ENCODE peak calls at places on chromosomes 13 and 19, in six cellular contexts. O, M, Z, S, P and X are unnamed samples. For H3K79me1, the result is how much of the 10 kb centered on the place peaks cover.

GRCh38 chr13:72782717-72783116 is 784 bp downstream of the PIBF1 start:
- DNase-seq in O (peak), M (no peak), Z (peak), S (no peak), P (no peak), X (peak)

GRCh38 chr19:6613711-6614110 is 22.8 kb upstream of the CD70 start:
- DNase-seq in O (no peak), M (no peak), Z (no peak), S (no peak), P (no peak), X (no peak)

GRCh38 chr19:43984687-43985000 is 656 bp downstream of the ZNF155 start:
- DNase-seq in O (no peak), M (no peak), Z (no peak), S (no peak), P (no peak), X (no peak)

GRCh38 chr13:91167706-91168459 is 179.6 kb upstream of the MIR17HG start:
- DNase-seq in O (no peak), M (no peak), Z (no peak), S (no peak), P (no peak), X (no peak)

GRCh38 chr19:3609779-3610719 is 3.4 kb upstream of the TBXA2R start:
- DNase-seq in O (no peak), M (no peak), Z (no peak), S (no peak), P (no peak), X (no peak)

GRCh38 chr13:40777166-40777956 is 6.4 kb upstream of the MRPS31 start:
- DNase-seq in O (peak), M (peak), Z (peak), S (no peak), P (peak), X (peak)

GRCh38 chr19:19487077-19488040 is 28.0 kb downstream of the TSSK6 start:
- DNase-seq in O (no peak), M (no peak), Z (no peak), S (no peak), P (no peak), X (no peak)

GRCh38 chr13:99303863-99304521 is 3.2 kb downstream of the GPR183 start:
- DNase-seq in O (no peak), M (no peak), Z (no peak), S (no peak), P (no peak), X (no peak)

GRCh38 chr13:45417790-45418534 is at the start of gene SLC25A30:
- DNase-seq in O (peak), M (peak), Z (peak), S (peak), P (peak), X (peak)

GRCh38 chr19:40610396-40611064 is 9.4 kb downstream of the LTBP4 start:
- DNase-seq in O (no peak), M (no peak), Z (no peak), S (no peak), P (no peak), X (no peak)

GRCh38 chr19:48381178-48381950 is 10.0 kb downstream of the KDELR1 start:
- DNase-seq in O (no peak), M (no peak), Z (no peak), S (no peak), P (no peak), X (no peak)

GRCh38 chr13:77846173-77846572 is 72.5 kb downstream of the EDNRB start:
- DNase-seq in O (no peak), M (no peak), Z (no peak), S (no peak), P (no peak), X (no peak)

GRCh38 chr19:40216013-40216776 is 2.0 kb downstream of the TTC9B start:
- DNase-seq in O (no peak), M (no peak), Z (no peak), S (no peak), P (no peak), X (no peak)

GRCh38 chr13:109680930-109681329 is 105.5 kb downstream of the IRS2 start:
- DNase-seq in O (no peak), M (no peak), Z (no peak), S (no peak), P (no peak), X (no peak)

GRCh38 chr13:109682534-109683244 is 103.7 kb downstream of the IRS2 start:
- DNase-seq in O (no peak), M (no peak), Z (no peak), S (no peak), P (no peak), X (no peak)

GRCh38 chr13:109684084-109684835 is 102.1 kb downstream of the IRS2 start:
- DNase-seq in O (no peak), M (no peak), Z (no peak), S (no peak), P (no peak), X (no peak)

GRCh38 chr13:109687559-109688448 is 98.6 kb downstream of the IRS2 start:
- DNase-seq in O (no peak), M (no peak), Z (no peak), S (no peak), P (no peak), X (no peak)

DNA sequence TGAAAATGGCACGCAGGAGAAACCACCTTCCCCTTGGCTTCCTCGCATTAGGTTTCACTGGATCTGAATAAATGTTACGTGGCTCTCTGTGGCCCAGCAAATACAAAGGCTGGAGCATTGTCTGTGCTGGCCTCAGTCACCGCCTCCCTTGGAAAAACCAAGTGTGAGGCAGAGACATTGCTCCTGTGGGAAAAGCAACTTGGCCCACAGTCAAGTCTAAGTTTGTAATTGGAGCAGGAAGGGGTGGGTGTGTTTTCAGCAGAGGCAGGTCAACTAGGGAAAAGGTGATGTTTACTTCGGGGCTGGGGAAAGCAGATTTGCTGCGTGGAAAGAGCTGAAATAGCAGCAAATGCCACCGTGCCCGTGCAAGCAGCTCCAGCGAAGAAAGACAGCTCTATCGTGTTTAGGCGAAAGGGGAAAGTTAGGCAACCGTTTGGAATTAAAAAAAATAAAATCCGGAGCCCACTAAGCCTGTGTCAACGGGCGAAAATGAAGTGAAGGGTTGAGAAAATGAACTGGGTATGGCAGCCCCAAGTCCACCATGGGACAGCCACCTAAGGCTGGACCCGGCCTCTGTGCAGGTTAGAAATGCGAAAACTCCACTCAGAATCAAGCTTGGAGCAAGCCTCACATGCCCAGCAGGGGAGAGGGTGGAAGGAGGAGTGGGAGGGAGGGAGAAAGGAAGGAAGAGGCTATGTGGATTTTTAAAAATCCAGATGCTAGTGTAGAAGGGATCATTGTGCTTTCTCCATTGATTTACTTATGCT is 101.4 kb downstream of the IRS2 start:
- DNase-seq in O (no peak), M (no peak), Z (no peak), S (no peak), P (peak), X (no peak)
- H3K4me3 ChIP-seq in O (no peak), M (no peak), Z (peak), S (no peak), P (no peak), X (no peak)

GRCh38 chr13:20151016-20151415 is 9.8 kb downstream of the GJA3 start:
- DNase-seq in O (no peak), M (no peak), Z (no peak), S (no peak), P (no peak), X (no peak)

GRCh38 chr13:20151612-20152011 is 9.2 kb downstream of the GJA3 start:
- DNase-seq in O (no peak), M (no peak), Z (no peak), S (no peak), P (no peak), X (no peak)

GRCh38 chr13:20150561-20150960 is 10.3 kb downstream of the GJA3 start:
- DNase-seq in O (no peak), M (no peak), Z (no peak), S (peak), P (no peak), X (no peak)

GRCh38 chr13:20148501-20149183 is 12.2 kb downstream of the GJA3 start:
- DNase-seq in O (no peak), M (no peak), Z (no peak), S (no peak), P (no peak), X (no peak)

GRCh38 chr13:20149762-20150161 is 11.1 kb downstream of the GJA3 start:
- DNase-seq in O (no peak), M (no peak), Z (no peak), S (no peak), P (no peak), X (no peak)
- H2AK5ac ChIP-seq in O (no peak), M (no peak), Z (no peak), S (no peak), P (no peak), X (no peak)

GRCh38 chr19:18432275-18433038 is 5.5 kb downstream of the ISYNA1 start:
- DNase-seq in O (no peak), M (no peak), Z (peak), S (no peak), P (peak), X (no peak)

GRCh38 chr19:18435185-18435841 is 2.6 kb downstream of the ISYNA1 start:
- DNase-seq in O (no peak), M (no peak), Z (no peak), S (no peak), P (peak), X (no peak)

GRCh38 chr19:18433039-18433691 is 4.8 kb downstream of the ISYNA1 start:
- DNase-seq in O (no peak), M (no peak), Z (peak), S (peak), P (peak), X (peak)

GRCh38 chr19:18434411-18435184 is 3.3 kb downstream of the ISYNA1 start:
- DNase-seq in O (no peak), M (no peak), Z (no peak), S (no peak), P (no peak), X (no peak)

GRCh38 chr19:18433735-18434398 is 4.1 kb downstream of the ISYNA1 start:
- DNase-seq in O (no peak), M (no peak), Z (no peak), S (peak), P (peak), X (peak)
- H3K79me1 ChIP-seq in O (under half), M (under half), Z (under half), S (under half), P (under half), X (under half)

GRCh38 chr19:12766051-12766521 is 9.3 kb downstream of the HOOK2 start:
- DNase-seq in O (peak), M (no peak), Z (no peak), S (peak), P (peak), X (no peak)
- H3K4me3 ChIP-seq in O (peak), M (peak), Z (peak), S (no peak), P (no peak), X (no peak)

GRCh38 chr13:55577847-55578210 is 1562.9 kb upstream of the PRR20A start:
- DNase-seq in O (no peak), M (no peak), Z (no peak), S (no peak), P (no peak), X (peak)
- H2AK5ac ChIP-seq in O (no peak), M (no peak), Z (no peak), S (peak), P (no peak), X (peak)

GRCh38 chr13:26663801-26664200 is 96.8 kb downstream of the GPR12 start:
- DNase-seq in O (no peak), M (no peak), Z (no peak), S (no peak), P (no peak), X (no peak)

GRCh38 chr13:26658491-26658890 is 101.0 kb downstream of the WASF3 start:
- DNase-seq in O (no peak), M (peak), Z (no peak), S (no peak), P (no peak), X (no peak)

GRCh38 chr13:26660185-26660584 is 100.4 kb downstream of the GPR12 start:
- DNase-seq in O (no peak), M (no peak), Z (no peak), S (no peak), P (no peak), X (no peak)

GRCh38 chr13:26658972-26659371 is 101.5 kb downstream of the WASF3 start:
- DNase-seq in O (no peak), M (no peak), Z (no peak), S (no peak), P (no peak), X (no peak)

DNA sequence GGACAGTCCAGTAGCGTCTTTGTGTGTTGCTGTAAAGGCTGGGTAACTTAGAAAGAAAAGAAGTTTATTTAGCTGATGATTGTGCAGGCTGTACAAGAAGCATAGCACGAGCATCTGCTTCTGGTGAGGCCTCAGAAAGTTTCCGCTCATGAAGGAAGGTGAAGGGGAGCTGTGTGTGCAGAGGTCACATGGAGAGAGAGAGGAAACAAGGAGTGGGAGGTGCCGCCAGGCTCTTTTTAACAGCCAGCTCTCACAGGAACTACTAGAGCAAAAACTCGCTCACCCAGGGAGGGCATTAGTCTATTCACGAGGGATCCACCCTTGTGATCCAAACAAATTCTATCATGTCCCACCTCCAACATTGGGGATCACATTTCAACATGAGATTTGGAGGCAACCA is 99.8 kb downstream of the GPR12 start:
- DNase-seq in O (no peak), M (no peak), Z (no peak), S (no peak), P (no peak), X (no peak)
- H3K79me1 ChIP-seq in O (under half), M (under half), Z (under half), S (under half), P (under half), X (under half)